ENCODE peak calls at places on chromosomes 11 and 22, in seven cellular contexts. One of them, this sample, is unnamed.

GRCh38 chr22:27718186-27719032 is 83.1 kb downstream of the MN1 start:
- DNase-seq in naive thymus-derived CD8-positive, alpha-beta T cell: no peak
- DNase-seq in NCI-H774: no peak
- DNase-seq in AG10803: peak; percentile 92
- DNase-seq in HuH-7.5: peak; percentile 29
- DNase-seq in T-cell: no peak
- DNase-seq in CD8-positive, alpha-beta memory T cell: no peak
- DNase-seq in this sample: no peak

GRCh38 chr11:12109591-12110196 is 696 bp upstream of the MICAL2 start:
- DNase-seq in naive thymus-derived CD8-positive, alpha-beta T cell: no peak
- DNase-seq in T-cell: no peak
- DNase-seq in AG10803: no peak
- DNase-seq in CD8-positive, alpha-beta memory T cell: no peak
- DNase-seq in NCI-H774: no peak
- DNase-seq in HuH-7.5: no peak
- DNase-seq in this sample: no peak

GRCh38 chr11:31870609-31871309 is 59.6 kb upstream of the PAX6 start:
- DNase-seq in NCI-H774: peak; percentile 13
- DNase-seq in naive thymus-derived CD8-positive, alpha-beta T cell: peak; percentile 14
- DNase-seq in T-cell: no peak
- DNase-seq in HuH-7.5: peak; percentile 50
- DNase-seq in AG10803: peak; percentile 28
- DNase-seq in CD8-positive, alpha-beta memory T cell: no peak
- DNase-seq in this sample: peak; percentile 48

GRCh38 chr11:69130586-69131566 is 24.9 kb upstream of the SMIM38 start:
- DNase-seq in CD8-positive, alpha-beta memory T cell: no peak
- DNase-seq in NCI-H774: no peak
- DNase-seq in AG10803: no peak
- DNase-seq in T-cell: no peak
- DNase-seq in naive thymus-derived CD8-positive, alpha-beta T cell: no peak
- DNase-seq in HuH-7.5: no peak
- DNase-seq in this sample: no peak

GRCh38 chr22:50723991-50724390 is 14.0 kb upstream of the ACR start:
- DNase-seq in CD8-positive, alpha-beta memory T cell: no peak
- DNase-seq in AG10803: no peak
- DNase-seq in HuH-7.5: no peak
- DNase-seq in NCI-H774: no peak
- DNase-seq in T-cell: no peak
- DNase-seq in naive thymus-derived CD8-positive, alpha-beta T cell: no peak
- DNase-seq in this sample: no peak

GRCh38 chr11:111324277-111324720 is 26.0 kb downstream of the POU2AF3 start:
- DNase-seq in NCI-H774: no peak
- DNase-seq in CD8-positive, alpha-beta memory T cell: no peak
- DNase-seq in HuH-7.5: no peak
- DNase-seq in naive thymus-derived CD8-positive, alpha-beta T cell: no peak
- DNase-seq in AG10803: peak; percentile 29
- DNase-seq in T-cell: no peak
- DNase-seq in this sample: no peak

GRCh38 chr22:37804886-37805857 is 2.6 kb upstream of the GCAT start:
- DNase-seq in naive thymus-derived CD8-positive, alpha-beta T cell: peak; percentile 64
- DNase-seq in AG10803: peak; percentile 85
- DNase-seq in NCI-H774: peak; percentile 55
- DNase-seq in T-cell: peak; percentile 56
- DNase-seq in HuH-7.5: peak; percentile 86
- DNase-seq in CD8-positive, alpha-beta memory T cell: peak; percentile 45
- DNase-seq in this sample: peak; percentile 65

GRCh38 chr22:17890245-17890671 is 116.0 kb upstream of the BID start:
- DNase-seq in NCI-H774: no peak
- DNase-seq in CD8-positive, alpha-beta memory T cell: no peak
- DNase-seq in naive thymus-derived CD8-positive, alpha-beta T cell: no peak
- DNase-seq in AG10803: no peak
- DNase-seq in T-cell: no peak
- DNase-seq in HuH-7.5: no peak
- DNase-seq in this sample: no peak

GRCh38 chr11:118156531-118157185 is 4.0 kb upstream of the SCN4B start:
- DNase-seq in HuH-7.5: peak; percentile 49
- DNase-seq in CD8-positive, alpha-beta memory T cell: peak; percentile 13
- DNase-seq in NCI-H774: no peak
- DNase-seq in naive thymus-derived CD8-positive, alpha-beta T cell: peak; percentile 48
- DNase-seq in AG10803: no peak
- DNase-seq in T-cell: no peak
- DNase-seq in this sample: no peak

GRCh38 chr22:26555478-26555877 is 34.5 kb downstream of the TPST2 start:
- DNase-seq in CD8-positive, alpha-beta memory T cell: no peak
- DNase-seq in HuH-7.5: no peak
- DNase-seq in T-cell: no peak
- DNase-seq in naive thymus-derived CD8-positive, alpha-beta T cell: no peak
- DNase-seq in AG10803: no peak
- DNase-seq in NCI-H774: no peak
- DNase-seq in this sample: no peak

GRCh38 chr11:8183136-8183535 is 14.3 kb upstream of the RIC3 start:
- DNase-seq in T-cell: no peak
- DNase-seq in NCI-H774: no peak
- DNase-seq in naive thymus-derived CD8-positive, alpha-beta T cell: no peak
- DNase-seq in CD8-positive, alpha-beta memory T cell: no peak
- DNase-seq in AG10803: no peak
- DNase-seq in HuH-7.5: no peak
- DNase-seq in this sample: no peak

GRCh38 chr11:69922596-69923111 is 103.4 kb upstream of the FGF3 start:
- DNase-seq in AG10803: no peak
- DNase-seq in T-cell: no peak
- DNase-seq in naive thymus-derived CD8-positive, alpha-beta T cell: no peak
- DNase-seq in NCI-H774: no peak
- DNase-seq in HuH-7.5: no peak
- DNase-seq in CD8-positive, alpha-beta memory T cell: no peak
- DNase-seq in this sample: no peak

GRCh38 chr22:17303840-17304779 is 65.2 kb upstream of the CECR2 start:
- DNase-seq in CD8-positive, alpha-beta memory T cell: peak; percentile 33
- DNase-seq in naive thymus-derived CD8-positive, alpha-beta T cell: peak; percentile 63
- DNase-seq in HuH-7.5: no peak
- DNase-seq in T-cell: no peak
- DNase-seq in AG10803: no peak
- DNase-seq in NCI-H774: no peak
- DNase-seq in this sample: no peak

GRCh38 chr11:35483131-35483800 is 42.1 kb downstream of the PAMR1 start:
- DNase-seq in NCI-H774: no peak
- DNase-seq in HuH-7.5: no peak
- DNase-seq in CD8-positive, alpha-beta memory T cell: no peak
- DNase-seq in naive thymus-derived CD8-positive, alpha-beta T cell: no peak
- DNase-seq in T-cell: no peak
- DNase-seq in AG10803: peak; percentile 84
- DNase-seq in this sample: no peak

GRCh38 chr11:45333023-45333422 is 46.9 kb upstream of the SYT13 start:
- DNase-seq in NCI-H774: no peak
- DNase-seq in T-cell: no peak
- DNase-seq in CD8-positive, alpha-beta memory T cell: no peak
- DNase-seq in naive thymus-derived CD8-positive, alpha-beta T cell: no peak
- DNase-seq in HuH-7.5: no peak
- DNase-seq in AG10803: no peak
- DNase-seq in this sample: no peak

GRCh38 chr22:39237276-39238123 is 7.3 kb downstream of the PDGFB start:
- DNase-seq in AG10803: no peak
- DNase-seq in NCI-H774: no peak
- DNase-seq in T-cell: no peak
- DNase-seq in CD8-positive, alpha-beta memory T cell: no peak
- DNase-seq in naive thymus-derived CD8-positive, alpha-beta T cell: peak; percentile 40
- DNase-seq in HuH-7.5: no peak
- DNase-seq in this sample: no peak

GRCh38 chr11:121455115-121455514 is 2.3 kb upstream of the SORL1-AS1 start:
- DNase-seq in naive thymus-derived CD8-positive, alpha-beta T cell: no peak
- DNase-seq in NCI-H774: no peak
- DNase-seq in AG10803: no peak
- DNase-seq in T-cell: no peak
- DNase-seq in CD8-positive, alpha-beta memory T cell: no peak
- DNase-seq in HuH-7.5: no peak
- DNase-seq in this sample: no peak

GRCh38 chr11:60872124-60872951 is 5.0 kb downstream of the ZP1 start:
- DNase-seq in HuH-7.5: no peak
- DNase-seq in CD8-positive, alpha-beta memory T cell: no peak
- DNase-seq in NCI-H774: no peak
- DNase-seq in T-cell: no peak
- DNase-seq in naive thymus-derived CD8-positive, alpha-beta T cell: no peak
- DNase-seq in AG10803: peak; percentile 80
- DNase-seq in this sample: no peak

GRCh38 chr11:47216141-47216798 is 1.5 kb downstream of the DDB2 start:
- DNase-seq in CD8-positive, alpha-beta memory T cell: no peak
- DNase-seq in NCI-H774: no peak
- DNase-seq in AG10803: peak; percentile 88
- DNase-seq in T-cell: no peak
- DNase-seq in naive thymus-derived CD8-positive, alpha-beta T cell: no peak
- DNase-seq in HuH-7.5: no peak
- DNase-seq in this sample: peak; percentile 54

GRCh38 chr11:125728969-125729368 is 17.1 kb upstream of the PATE1 start:
- DNase-seq in naive thymus-derived CD8-positive, alpha-beta T cell: no peak
- DNase-seq in NCI-H774: no peak
- DNase-seq in AG10803: no peak
- DNase-seq in T-cell: no peak
- DNase-seq in CD8-positive, alpha-beta memory T cell: no peak
- DNase-seq in HuH-7.5: no peak
- DNase-seq in this sample: no peak

GRCh38 chr11:60831501-60832079 is 10.3 kb upstream of the CCDC86 start:
- DNase-seq in CD8-positive, alpha-beta memory T cell: no peak
- DNase-seq in HuH-7.5: no peak
- DNase-seq in NCI-H774: no peak
- DNase-seq in AG10803: peak; percentile 78
- DNase-seq in naive thymus-derived CD8-positive, alpha-beta T cell: no peak
- DNase-seq in T-cell: no peak
- DNase-seq in this sample: no peak

This sample was measured in SHP77.